ENCODE peak calls at places on chromosomes 11 and 22, in nine cellular contexts. Y, K, Q, P, B, M, U, C and V are unnamed samples.

GRCh38 chr22:50706481-50707125 is 31.4 kb upstream of the ACR start:
- DNase-seq in U (no peak), K (no peak), M (peak), P (no peak), C (no peak), Q (peak), Y (no peak), B (no peak), V (no peak)

GRCh38 chr11:9251306-9251705 is 13.8 kb downstream of the DENND5A start:
- DNase-seq in Y (no peak), B (no peak), U (no peak), Q (no peak), P (no peak), M (no peak), C (no peak), K (no peak), V (no peak)

GRCh38 chr11:77517753-77518152 is 43.9 kb upstream of the PAK1 start:
- DNase-seq in K (no peak), P (no peak), M (no peak), U (no peak), Y (no peak), C (no peak), Q (no peak), B (no peak), V (no peak)

GRCh38 chr22:35342390-35342789 is 38.5 kb upstream of the HMOX1 start:
- DNase-seq in C (no peak), Y (no peak), P (no peak), M (no peak), Q (no peak), U (no peak), K (no peak), B (no peak), V (no peak)

GRCh38 chr22:50114221-50114981 is 24.6 kb downstream of the MOV10L1 start:
- DNase-seq in Y (no peak), P (peak), M (peak), K (no peak), C (no peak), U (no peak), B (no peak), Q (no peak), V (peak)

GRCh38 chr22:40000171-40000570 is 5.4 kb downstream of the FAM83F start:
- DNase-seq in Y (no peak), K (no peak), M (no peak), C (no peak), Q (no peak), U (no peak), B (no peak), P (no peak), V (no peak)

GRCh38 chr11:13964771-13965074 is 2.2 kb downstream of the SPON1 start:
- DNase-seq in Q (no peak), C (no peak), K (no peak), B (no peak), U (no peak), M (no peak), P (no peak), Y (no peak), V (no peak)

GRCh38 chr11:64831411-64831891 is 13.0 kb downstream of the CDC42BPG start:
- DNase-seq in K (no peak), P (no peak), C (no peak), M (no peak), Y (no peak), U (no peak), Q (no peak), B (no peak), V (no peak)

GRCh38 chr11:102914238-102915043 is 39.7 kb upstream of the MMP12 start:
- DNase-seq in M (no peak), B (no peak), Y (peak), K (no peak), P (peak), Q (no peak), C (no peak), U (peak), V (peak)

GRCh38 chr11:80831374-80831773 is 1390.5 kb upstream of the TENM4 start:
- DNase-seq in K (no peak), U (no peak), Q (no peak), P (no peak), M (no peak), Y (no peak), B (no peak), C (no peak), V (no peak)

GRCh38 chr11:89181111-89181510 is 3.4 kb downstream of the TYR start:
- DNase-seq in M (no peak), Q (no peak), B (no peak), P (no peak), K (no peak), U (no peak), Y (no peak), C (no peak), V (no peak)

GRCh38 chr11:111112614-111113013 is 132.9 kb upstream of the POU2AF2 start:
- DNase-seq in B (no peak), P (no peak), M (no peak), C (no peak), K (no peak), Q (no peak), U (no peak), Y (no peak), V (no peak)

GRCh38 chr22:46902998-46903916 is 140.8 kb downstream of the TBC1D22A start:
- DNase-seq in C (no peak), K (no peak), P (no peak), U (no peak), Y (no peak), M (no peak), B (no peak), Q (no peak), V (no peak)

GRCh38 chr11:81098471-81098870 is 1635.2 kb downstream of the FAM181B start:
- DNase-seq in Y (no peak), M (no peak), P (no peak), B (no peak), U (no peak), C (no peak), K (no peak), Q (no peak), V (no peak)

GRCh38 chr22:45217806-45218205 is 22.9 kb downstream of the KIAA0930 start:
- DNase-seq in B (no peak), C (no peak), K (no peak), U (no peak), M (peak), P (no peak), Y (no peak), Q (peak), V (no peak)

GRCh38 chr11:44247508-44247907 is 62.4 kb downstream of the ALX4 start:
- DNase-seq in Q (no peak), M (no peak), K (no peak), Y (no peak), C (no peak), U (no peak), P (no peak), B (no peak), V (no peak)

GRCh38 chr22:49753276-49753884 is 74.3 kb downstream of the BRD1 start:
- DNase-seq in M (no peak), B (no peak), P (no peak), U (no peak), Q (peak), K (no peak), Y (no peak), C (no peak), V (no peak)

GRCh38 chr11:11446562-11446961 is 93.5 kb upstream of the CSNK2A3 start:
- DNase-seq in B (no peak), C (no peak), Y (no peak), P (no peak), K (no peak), U (no peak), Q (no peak), M (no peak), V (no peak)

GRCh38 chr22:48651036-48651890 is 1176.4 kb downstream of the BRD1 start:
- DNase-seq in P (no peak), Q (no peak), M (no peak), U (no peak), Y (no peak), B (no peak), K (no peak), C (no peak), V (no peak)

GRCh38 chr11:12995211-12995610 is 13.9 kb upstream of the RASSF10 start:
- DNase-seq in Y (no peak), C (no peak), P (peak), M (no peak), U (no peak), K (no peak), Q (no peak), B (no peak), V (no peak)

GRCh38 chr22:37999640-38000272 is 15.4 kb upstream of the SOX10 start:
- DNase-seq in M (no peak), P (peak), C (no peak), U (peak), Y (no peak), K (no peak), Q (no peak), B (no peak), V (no peak)

GRCh38 chr11:121416909-121417567 is 35.1 kb upstream of the SORL1 start:
- DNase-seq in M (peak), P (peak), Y (peak), B (no peak), C (peak), K (peak), U (peak), Q (peak), V (peak)

GRCh38 chr11:64436025-64436424 is 77.1 kb downstream of the RPS6KA4 start:
- DNase-seq in M (peak), Q (no peak), U (no peak), B (no peak), C (no peak), K (no peak), Y (no peak), P (peak), V (no peak)

GRCh38 chr11:132719684-132720083 is 812.6 kb downstream of the OPCML start:
- DNase-seq in C (no peak), Q (no peak), K (no peak), B (no peak), Y (no peak), M (no peak), P (peak), U (no peak), V (no peak)

GRCh38 chr11:116928845-116929244 is 91.4 kb upstream of the APOA1 start:
- DNase-seq in B (no peak), U (no peak), C (no peak), Q (no peak), Y (no peak), K (no peak), M (no peak), P (no peak), V (no peak)

GRCh38 chr11:3920148-3920852 is 64.8 kb downstream of the STIM1 start:
- DNase-seq in C (no peak), P (peak), K (peak), M (peak), Y (peak), U (no peak), B (peak), Q (peak), V (no peak)

GRCh38 chr22:26942301-26942927 is 285.0 kb downstream of the MIAT start:
- DNase-seq in B (no peak), C (no peak), K (no peak), U (no peak), M (no peak), P (no peak), Y (no peak), Q (no peak), V (no peak)

GRCh38 chr11:66015094-66015881 is 3.5 kb downstream of the CST6 start:
- DNase-seq in U (peak), P (peak), Q (peak), M (no peak), K (no peak), Y (no peak), B (no peak), C (peak), V (no peak)

GRCh38 chr22:46026907-46027218 is 49.9 kb upstream of the WNT7B start:
- DNase-seq in B (no peak), Y (no peak), M (no peak), C (no peak), U (no peak), Q (no peak), K (no peak), P (peak), V (no peak)

GRCh38 chr11:9089061-9089460 is 2.3 kb downstream of the SCUBE2 start:
- DNase-seq in P (no peak), C (no peak), M (no peak), Q (no peak), B (no peak), K (no peak), U (no peak), Y (peak), V (no peak)

GRCh38 chr11:1401656-1402221 is 12.0 kb downstream of the BRSK2 start:
- DNase-seq in K (peak), C (peak), M (peak), P (peak), Y (peak), Q (peak), U (peak), B (peak), V (peak)

GRCh38 chr22:25637672-25638071 is 73.2 kb downstream of the GRK3 start:
- DNase-seq in M (no peak), P (no peak), K (no peak), U (no peak), Y (no peak), C (no peak), Q (no peak), B (no peak), V (no peak)

GRCh38 chr11:11499300-11499699 is 122.5 kb downstream of the GALNT18 start:
- DNase-seq in P (no peak), M (no peak), K (no peak), C (no peak), Y (no peak), B (no peak), U (no peak), Q (no peak), V (no peak)

GRCh38 chr11:46529086-46529905 is 64.5 kb downstream of the AMBRA1 start:
- DNase-seq in Y (peak), B (peak), U (peak), P (peak), C (peak), K (peak), Q (peak), M (peak), V (no peak)

GRCh38 chr22:30178180-30179126 is 68.1 kb downstream of the LIF start:
- DNase-seq in M (no peak), U (no peak), P (peak), B (peak), K (no peak), C (no peak), Q (no peak), Y (no peak), V (no peak)

GRCh38 chr11:73218106-73218829 is at the start of gene P2RY2:
- DNase-seq in K (no peak), C (peak), B (no peak), U (peak), M (peak), Q (peak), P (peak), Y (peak), V (no peak)